ENCODE peak calls at places on chromosome 20, in six cellular contexts. H, X, K, W, C and O are unnamed samples.

GRCh38 chr20:29742699-29743100 is 1514.8 kb upstream of the DEFB115 start:
- DNase-seq in H (no peak), X (no peak), K (no peak), W (no peak), C (no peak), O (no peak)

GRCh38 chr20:41574802-41575389 is 43.3 kb downstream of the CHD6 start:
- DNase-seq in H (no peak), X (no peak), K (no peak), W (no peak), C (no peak), O (no peak)

GRCh38 chr20:57493091-57493615 is 31.8 kb downstream of the CTCFL start:
- DNase-seq in H (no peak), X (no peak), K (no peak), W (no peak), C (no peak), O (no peak)

GRCh38 chr20:46299078-46299477 is 9.2 kb downstream of the CDH22 start:
- DNase-seq in H (no peak), X (no peak), K (no peak), W (no peak), C (no peak), O (no peak)

GRCh38 chr20:16417001-16417400 is 156.2 kb downstream of the KIF16B start:
- DNase-seq in H (no peak), X (no peak), K (no peak), W (no peak), C (no peak), O (no peak)

GRCh38 chr20:51554538-51555165 is 12.1 kb upstream of the NFATC2 start:
- DNase-seq in H (peak), X (peak), K (no peak), W (no peak), C (no peak), O (no peak)

GRCh38 chr20:1994627-1995026 is 769 bp upstream of the PDYN start:
- DNase-seq in H (no peak), X (no peak), K (no peak), W (peak), C (no peak), O (no peak)

GRCh38 chr20:21564127-21564773 is 50.4 kb upstream of the NKX2-2 start:
- DNase-seq in H (no peak), X (no peak), K (no peak), W (no peak), C (no peak), O (no peak)

GRCh38 chr20:33178726-33179125 is 10.8 kb downstream of the BPIFA2 start:
- DNase-seq in H (no peak), X (no peak), K (no peak), W (no peak), C (no peak), O (peak)

GRCh38 chr20:63976980-63977391 is 2.5 kb downstream of the SAMD10 start:
- DNase-seq in H (no peak), X (no peak), K (no peak), W (no peak), C (no peak), O (no peak)

GRCh38 chr20:53322651-53323050 is 271.0 kb downstream of the ZNF217 start:
- DNase-seq in H (no peak), X (no peak), K (no peak), W (no peak), C (peak), O (no peak)

GRCh38 chr20:34604980-34605788 is 46.7 kb downstream of the MAP1LC3A start:
- DNase-seq in H (peak), X (no peak), K (no peak), W (no peak), C (no peak), O (no peak)

GRCh38 chr20:25706793-25707192 is 10.1 kb upstream of the ZNF337 start:
- DNase-seq in H (no peak), X (no peak), K (no peak), W (no peak), C (no peak), O (no peak)

GRCh38 chr20:47576516-47577033 is 74.9 kb downstream of the NCOA3 start:
- DNase-seq in H (peak), X (peak), K (no peak), W (no peak), C (no peak), O (no peak)

GRCh38 chr20:1392443-1392692 is 486 bp downstream of the FKBP1A start:
- DNase-seq in H (no peak), X (no peak), K (no peak), W (no peak), C (peak), O (no peak)

GRCh38 chr20:49821850-49822249 is 9.2 kb downstream of the SLC9A8 start:
- DNase-seq in H (peak), X (peak), K (no peak), W (no peak), C (no peak), O (no peak)

GRCh38 chr20:58712823-58713731 is 20.5 kb downstream of the NPEPL1 start:
- DNase-seq in H (no peak), X (no peak), K (no peak), W (peak), C (no peak), O (peak)

GRCh38 chr20:10171864-10172751 is 46.5 kb upstream of the SNAP25 start:
- DNase-seq in H (peak), X (peak), K (peak), W (peak), C (no peak), O (peak)

GRCh38 chr20:12975833-12976608 is 32.8 kb upstream of the SPTLC3 start:
- DNase-seq in H (no peak), X (no peak), K (no peak), W (no peak), C (no peak), O (no peak)

GRCh38 chr20:34566978-34567884 is 8.7 kb downstream of the MAP1LC3A start:
- DNase-seq in H (no peak), X (no peak), K (no peak), W (no peak), C (no peak), O (no peak)

GRCh38 chr20:41081276-41081814 is 52.7 kb downstream of the TOP1 start:
- DNase-seq in H (peak), X (peak), K (no peak), W (no peak), C (no peak), O (no peak)

GRCh38 chr20:50516935-50517816 is 7.0 kb downstream of the PTPN1 start:
- DNase-seq in H (no peak), X (no peak), K (no peak), W (no peak), C (no peak), O (no peak)

GRCh38 chr20:1833216-1833615 is 62.0 kb upstream of the SIRPA start:
- DNase-seq in H (no peak), X (no peak), K (no peak), W (no peak), C (no peak), O (no peak)

GRCh38 chr20:37194616-37195015 is 15.3 kb upstream of the MROH8 start:
- DNase-seq in H (no peak), X (no peak), K (no peak), W (no peak), C (no peak), O (no peak)

GRCh38 chr20:25692499-25692898 is 4.2 kb downstream of the ZNF337 start:
- DNase-seq in H (no peak), X (peak), K (no peak), W (no peak), C (no peak), O (no peak)

GRCh38 chr20:61832181-61832580 is 233.5 kb downstream of the TAF4 start:
- DNase-seq in H (no peak), X (no peak), K (no peak), W (no peak), C (no peak), O (no peak)

GRCh38 chr20:43572891-43573290 is 14.1 kb downstream of the SGK2 start:
- DNase-seq in H (no peak), X (no peak), K (no peak), W (no peak), C (no peak), O (no peak)
- H4K91ac ChIP-seq in H (no peak), X (no peak), K (no peak), W (no peak), C (no peak), O (no peak)

GRCh38 chr20:20459726-20460125 is 91.8 kb downstream of the INSM1 start:
- DNase-seq in H (peak), X (no peak), K (no peak), W (no peak), C (no peak), O (no peak)
- H4K91ac ChIP-seq in H (no peak), X (no peak), K (no peak), W (peak), C (no peak), O (no peak)

GRCh38 chr20:38255389-38255788 is 5.1 kb downstream of the KIAA1755 start:
- DNase-seq in H (peak), X (no peak), K (no peak), W (no peak), C (no peak), O (no peak)

GRCh38 chr20:38258545-38259223 is 1.9 kb downstream of the KIAA1755 start:
- DNase-seq in H (no peak), X (no peak), K (no peak), W (no peak), C (no peak), O (no peak)

GRCh38 chr20:38256966-38257365 is 3.6 kb downstream of the KIAA1755 start:
- DNase-seq in H (no peak), X (no peak), K (no peak), W (no peak), C (no peak), O (no peak)

GRCh38 chr20:38252292-38253288 is 7.9 kb downstream of the KIAA1755 start:
- DNase-seq in H (peak), X (no peak), K (no peak), W (no peak), C (no peak), O (no peak)

DNA sequence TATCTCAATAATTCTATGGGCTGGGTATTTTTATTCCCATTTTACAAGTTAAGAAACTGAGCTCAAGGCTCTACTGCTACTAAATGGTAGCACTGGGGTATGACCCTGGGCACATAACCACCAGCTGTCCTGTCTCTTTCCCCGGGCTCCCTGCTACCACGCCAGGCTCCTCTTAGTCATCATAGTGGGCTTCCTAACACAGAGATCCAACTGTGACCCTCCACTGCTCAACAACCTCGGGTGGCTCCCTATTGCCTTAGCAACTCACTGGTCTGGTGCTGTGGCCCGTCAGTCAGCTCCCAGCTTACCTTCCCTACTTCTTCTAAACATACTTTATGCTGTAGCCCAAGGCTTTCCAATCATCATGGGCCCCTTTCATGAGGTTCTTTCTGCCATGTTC is 4.5 kb downstream of the KIAA1755 start:
- DNase-seq in H (no peak), X (no peak), K (no peak), W (no peak), C (no peak), O (no peak)
- H4K91ac ChIP-seq in H (peak), X (no peak), K (no peak), W (no peak), C (no peak), O (no peak)

DNA sequence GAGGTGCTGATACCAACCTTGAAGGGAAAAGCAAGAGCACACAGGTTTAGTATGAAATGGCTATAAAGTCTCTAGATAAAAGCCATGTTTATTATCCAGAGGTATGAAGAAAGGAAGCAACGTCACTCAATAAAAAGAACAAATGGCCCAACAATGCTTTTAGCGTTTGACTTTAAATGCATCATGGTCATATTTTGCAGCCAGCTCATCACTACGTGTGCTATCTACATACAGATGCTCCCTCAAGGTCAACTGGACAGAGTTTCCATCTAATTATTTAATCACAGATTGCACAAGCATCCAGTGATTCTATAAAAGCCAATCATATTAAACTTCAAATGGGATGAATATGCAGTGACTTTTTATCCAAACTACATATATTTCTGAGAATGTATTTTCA is 127.6 kb upstream of the SYNDIG1 start:
- DNase-seq in H (no peak), X (no peak), K (no peak), W (no peak), C (no peak), O (no peak)
- H4K91ac ChIP-seq in H (no peak), X (no peak), K (no peak), W (no peak), C (no peak), O (no peak)

DNA sequence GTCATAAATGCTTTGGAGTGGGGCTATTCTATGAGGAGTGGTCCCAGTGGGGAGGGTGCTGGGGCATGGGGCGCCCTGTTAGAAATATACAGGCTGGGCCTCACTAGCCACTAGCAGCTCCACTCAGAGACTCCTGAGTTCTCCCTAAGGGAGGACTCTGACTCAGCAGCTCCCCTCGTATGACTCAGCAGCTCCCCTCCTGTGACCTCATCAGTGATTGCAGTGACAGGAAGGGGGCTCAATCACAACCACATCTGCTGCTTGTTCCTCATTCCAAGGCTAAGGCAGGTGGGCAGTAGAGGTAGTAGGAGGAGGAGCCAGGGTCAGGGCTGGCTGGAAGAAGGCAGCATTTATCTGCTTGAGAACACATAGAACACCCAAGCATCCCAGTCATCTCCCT is 73.7 kb downstream of the PRND start:
- DNase-seq in H (peak), X (peak), K (no peak), W (no peak), C (no peak), O (peak)
- H4K91ac ChIP-seq in H (peak), X (no peak), K (no peak), W (no peak), C (no peak), O (no peak)